ENCODE peak calls at places on chromosomes 13 and 19, in ten cellular contexts. Y is uterus, D is body of pancreas, V is breast epithelium, F is prostate gland, E is ovary, N is stomach, B is endothelial cell of umbilical vein, O is tibial nerve, H is transverse colon. I is an unnamed sample. For H3K4me1, the result is how much of the 10 kb centered on the place peaks cover.

GRCh38 chr13:99308481-99309087 is 1.4 kb upstream of the GPR183 start:
- DNase-seq in Y (no peak), N (no peak), O (no peak), V (no peak), F (no peak), B (no peak), E (no peak), D (no peak), H (no peak), I (no peak)

GRCh38 chr19:35266904-35267817 is 1.6 kb upstream of the USF2 start:
- DNase-seq in D (peak), F (peak), H (peak), Y (peak), E (peak), B (peak), V (no peak), O (no peak), N (no peak), I (peak)

GRCh38 chr19:10604460-10604980 is 17.4 kb upstream of the AP1M2 start:
- DNase-seq in N (peak), V (no peak), B (peak), D (no peak), H (peak), F (no peak), O (no peak), Y (no peak), E (no peak), I (no peak)

GRCh38 chr19:58379276-58379675 is 1.6 kb downstream of the ZNF837 start:
- DNase-seq in O (no peak), E (no peak), N (no peak), B (no peak), Y (no peak), F (no peak), H (no peak), V (no peak), D (no peak), I (no peak)

GRCh38 chr13:43360911-43361605 is 337.7 kb downstream of the DNAJC15 start:
- DNase-seq in H (no peak), E (no peak), O (no peak), Y (no peak), F (no peak), N (no peak), B (no peak), V (no peak), D (no peak), I (no peak)

GRCh38 chr19:14561249-14561648 is 10.6 kb downstream of the NDUFB7 start:
- DNase-seq in N (no peak), O (no peak), F (no peak), H (no peak), E (no peak), B (no peak), D (no peak), Y (no peak), V (no peak), I (no peak)

GRCh38 chr19:11324079-11324661 is 15.3 kb downstream of the RAB3D start:
- DNase-seq in V (peak), N (peak), Y (peak), B (peak), H (peak), D (peak), E (peak), F (peak), O (peak), I (peak)

GRCh38 chr13:110874508-110874960 is 40.3 kb downstream of the ANKRD10 start:
- DNase-seq in H (peak), F (peak), V (peak), B (peak), O (peak), D (peak), N (peak), Y (peak), E (peak), I (peak)

GRCh38 chr13:90027409-90027808 is 1320.1 kb upstream of the MIR17HG start:
- DNase-seq in E (no peak), F (no peak), N (no peak), B (no peak), O (no peak), H (no peak), Y (no peak), D (no peak), V (no peak), I (no peak)

DNA sequence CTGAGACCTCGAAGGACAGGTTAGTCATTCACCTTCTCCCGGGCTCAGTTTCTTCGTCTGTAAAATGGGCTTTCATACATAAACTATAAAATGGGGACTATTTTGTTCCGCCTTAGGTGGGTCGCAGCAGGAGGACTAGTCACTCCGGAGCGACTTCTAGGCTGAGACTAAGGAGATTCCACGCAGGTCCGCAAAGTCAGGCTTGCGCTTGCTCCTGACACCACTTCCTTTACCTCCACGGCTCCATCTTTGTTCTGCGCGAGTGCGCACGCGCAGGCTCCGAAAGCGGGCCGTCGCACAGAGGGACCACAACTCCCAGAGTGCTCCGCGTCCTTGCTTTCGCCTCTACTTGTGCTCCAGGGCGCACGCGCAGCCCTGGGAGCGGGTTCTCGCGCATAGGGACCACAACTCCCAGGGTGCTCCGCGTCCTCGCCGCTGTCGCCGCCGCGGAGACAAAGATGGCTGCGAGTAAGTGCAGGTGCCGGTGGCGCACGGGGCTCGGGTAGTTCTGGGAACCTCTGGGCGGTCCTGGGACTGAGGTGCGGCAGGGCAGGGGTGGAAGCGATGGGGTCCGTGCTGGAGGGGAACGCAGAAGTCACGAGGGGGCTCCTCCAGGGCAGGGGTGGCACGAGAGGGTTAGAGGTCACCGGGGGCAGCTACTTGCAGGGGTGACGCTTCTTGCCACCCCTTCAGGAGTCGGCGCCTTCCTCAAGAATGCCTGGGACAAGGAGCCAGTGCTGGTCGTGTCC is at the start of gene NDUFA3:
- DNase-seq in E (peak), H (peak), N (peak), D (peak), B (peak), F (peak), V (peak), Y (peak), O (peak), I (peak)
- TF ChIP-seq POLR2A in E (peak), H (peak), N (peak), D (peak), B (peak), F (peak), V (peak), Y (peak), O (peak), I (peak)

GRCh38 chr13:26679945-26680516 is 80.6 kb downstream of the GPR12 start:
- DNase-seq in E (no peak), O (no peak), H (no peak), B (no peak), Y (no peak), D (no peak), V (no peak), F (no peak), N (no peak), I (no peak)
- H3K27ac ChIP-seq in E (no peak), O (no peak), H (no peak), B (no peak), Y (no peak), D (no peak), V (no peak), F (no peak), N (no peak), I (no peak)

DNA sequence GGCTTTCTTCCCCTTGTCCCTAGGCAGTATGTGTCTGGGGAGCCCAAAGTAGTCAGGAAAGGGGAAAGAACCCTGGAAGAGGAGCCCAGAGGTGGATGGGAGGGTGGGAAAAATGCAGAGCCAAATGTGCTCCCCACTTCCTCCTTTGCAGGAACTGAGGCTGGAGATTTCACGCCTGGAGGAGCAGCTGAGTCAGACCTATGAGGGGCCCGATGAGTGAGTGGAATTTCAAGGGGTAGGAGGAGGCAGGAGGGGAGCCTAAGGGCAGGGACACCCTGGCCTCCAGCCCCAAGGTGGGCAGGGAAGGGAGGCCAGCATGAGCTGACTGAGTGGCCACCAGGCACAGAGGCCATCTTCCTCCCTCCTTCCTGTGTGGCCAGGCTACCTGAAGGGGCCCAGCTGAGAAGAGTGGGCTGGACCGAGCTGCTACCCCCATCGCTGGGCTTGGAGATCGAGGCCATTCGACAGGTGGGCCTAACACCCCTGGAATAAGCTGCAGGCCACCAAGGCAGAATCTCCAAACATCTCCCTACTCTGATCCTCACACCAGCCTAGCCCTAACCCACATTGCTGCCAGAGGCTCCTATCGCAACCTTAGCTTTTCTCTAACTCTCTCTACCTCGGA is 14.3 kb downstream of the PTH2 start:
- DNase-seq in O (no peak), F (no peak), H (no peak), V (no peak), E (no peak), D (no peak), B (no peak), Y (no peak), N (no peak), I (no peak)
- H3K4me1 ChIP-seq in O (under half), F (under half), H (under half), V (under half), E (under half), D (under half), B (under half), Y (under half), N (under half), I (under half)

DNA sequence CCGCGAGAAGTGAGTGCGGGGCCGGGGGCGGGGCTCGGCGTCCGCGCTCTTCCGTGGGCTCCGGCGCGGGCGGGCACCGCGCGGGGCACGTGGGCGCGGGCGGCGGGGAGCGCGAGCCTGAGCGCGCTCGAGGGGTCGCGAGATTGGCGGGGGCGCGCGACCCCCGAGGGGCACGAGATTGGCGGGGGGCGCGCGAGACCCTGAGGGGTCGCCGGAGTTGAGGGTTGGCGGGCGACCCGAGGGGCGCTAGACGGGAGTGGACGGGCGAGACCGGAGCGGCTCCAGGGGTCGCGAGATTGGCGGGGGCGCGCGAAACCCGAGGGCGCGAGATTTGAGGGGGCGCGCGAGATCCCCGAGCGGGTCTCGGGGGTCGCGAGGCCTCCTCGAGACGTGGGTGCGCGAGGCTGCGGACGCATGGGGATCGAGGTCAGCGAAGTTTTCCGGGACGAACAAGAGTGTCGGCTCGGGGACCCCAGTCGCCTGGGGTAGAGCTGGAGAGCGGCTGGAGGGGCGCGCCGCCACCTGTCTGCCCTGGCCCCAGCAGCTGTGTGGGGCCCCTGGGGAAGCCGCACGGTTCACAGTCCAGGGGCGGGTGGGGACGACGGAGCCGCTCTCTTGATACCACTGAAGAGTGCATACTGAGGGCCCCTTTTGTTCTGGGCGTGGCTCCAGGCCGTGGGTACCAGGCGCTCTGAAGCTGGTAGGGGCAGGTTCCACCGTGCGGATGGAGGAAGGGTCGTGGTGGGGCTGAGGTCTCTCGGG is 682 bp downstream of the SSBP4 start:
- DNase-seq in N (no peak), Y (no peak), E (peak), B (no peak), D (peak), F (no peak), V (no peak), O (no peak), H (peak), I (peak)
- TF ChIP-seq POLR2A in N (no peak), Y (no peak), E (no peak), B (no peak), D (no peak), F (no peak), V (no peak), O (no peak), H (no peak), I (no peak)

GRCh38 chr19:42465827-42466280 is 23.1 kb upstream of the CXCL17 start:
- DNase-seq in V (no peak), H (no peak), O (no peak), E (no peak), F (no peak), D (no peak), B (no peak), Y (no peak), N (no peak), I (peak)

GRCh38 chr19:42467437-42467760 is 24.7 kb upstream of the CXCL17 start:
- DNase-seq in E (no peak), B (no peak), N (no peak), Y (no peak), V (no peak), H (peak), O (no peak), F (peak), D (no peak), I (no peak)

GRCh38 chr19:42469311-42470239 is 26.8 kb upstream of the CXCL17 start:
- DNase-seq in H (no peak), Y (no peak), O (no peak), E (no peak), D (no peak), N (no peak), F (no peak), B (no peak), V (no peak), I (no peak)

GRCh38 chr19:42468273-42468796 is 25.6 kb upstream of the CXCL17 start:
- DNase-seq in D (no peak), F (no peak), N (no peak), E (no peak), B (no peak), V (no peak), H (peak), Y (no peak), O (no peak), I (no peak)

DNA sequence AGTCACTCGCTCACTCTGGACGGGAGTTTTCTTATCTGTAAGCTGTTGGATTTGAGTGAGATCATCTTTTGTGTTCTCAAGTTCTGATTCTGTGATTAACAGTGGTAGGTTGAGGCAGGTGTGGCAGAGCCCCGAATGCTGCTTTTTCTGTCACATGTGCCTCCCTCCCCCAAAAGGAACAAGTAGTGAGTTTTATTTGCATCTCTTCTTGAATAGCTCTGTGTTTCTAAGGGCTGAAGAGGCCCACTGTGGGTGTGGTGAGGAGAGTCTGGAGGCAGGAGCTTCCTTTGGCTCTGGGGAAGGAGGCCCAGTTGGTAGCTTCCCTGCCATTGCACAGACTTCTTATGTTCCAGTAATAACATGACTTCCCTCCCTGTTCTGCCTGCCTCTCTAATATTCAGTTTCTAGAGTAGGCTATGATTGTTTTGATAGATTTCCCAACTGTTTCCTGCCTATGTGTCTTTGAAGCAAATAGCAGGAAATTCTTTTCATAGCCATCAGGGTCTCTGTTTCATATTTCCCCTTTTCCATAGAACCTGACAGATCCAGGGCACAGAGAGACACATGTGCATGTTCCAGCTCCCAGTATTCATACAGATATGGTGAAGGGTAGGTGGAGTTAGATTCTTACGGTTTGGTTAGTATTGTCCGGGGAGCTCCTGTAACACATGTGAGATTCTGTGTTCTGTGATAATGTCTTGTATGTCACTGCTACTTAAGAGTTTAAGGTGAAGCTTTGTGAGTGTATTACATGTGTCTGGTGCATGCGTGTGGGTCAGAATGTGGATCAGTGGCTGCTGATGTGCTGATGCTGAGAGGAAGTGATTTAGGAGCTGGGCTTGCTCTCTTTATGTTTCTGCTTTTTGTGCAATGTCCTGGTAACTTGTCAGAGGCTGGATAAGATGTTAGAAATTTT is 24.0 kb upstream of the CXCL17 start:
- DNase-seq in Y (no peak), E (no peak), D (no peak), N (no peak), H (no peak), V (no peak), B (no peak), F (no peak), O (no peak), I (no peak)
- H3K27ac ChIP-seq in Y (no peak), E (no peak), D (no peak), N (peak), H (peak), V (peak), B (no peak), F (peak), O (no peak), I (no peak)

GRCh38 chr19:28492201-28492600 is 720.8 kb downstream of the UQCRFS1 start:
- DNase-seq in N (no peak), E (no peak), D (no peak), O (no peak), B (no peak), V (no peak), F (no peak), Y (no peak), H (no peak), I (no peak)
- H3K4me1 ChIP-seq in N (under half), E (under half), D (under half), O (under half), B (under half), V (under half), F (under half), Y (under half), H (under half), I (under half)

DNA sequence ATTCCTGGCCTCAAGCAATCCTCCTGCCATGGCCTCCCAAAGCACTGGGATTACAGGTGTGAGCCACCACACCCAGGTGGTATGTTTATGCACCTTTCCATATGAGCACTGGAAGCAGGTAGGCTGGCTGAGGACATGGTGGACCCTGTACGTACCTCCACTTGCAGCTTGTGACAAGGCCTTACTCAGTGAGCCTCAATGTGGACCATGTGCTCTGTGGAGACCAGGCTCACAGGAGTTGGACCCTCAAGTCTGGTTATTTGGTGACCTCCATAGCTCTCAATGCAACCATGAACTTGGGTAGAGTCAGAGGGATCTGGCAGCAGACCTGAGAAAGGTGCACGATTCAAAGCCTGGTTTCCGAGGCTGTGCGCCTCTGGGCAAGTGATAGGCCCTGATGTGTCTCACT is 5.5 kb downstream of the ACP4 start:
- DNase-seq in V (no peak), F (no peak), D (no peak), E (no peak), B (no peak), Y (no peak), O (no peak), H (no peak), N (no peak), I (no peak)
- TF ChIP-seq POLR2A in V (no peak), F (no peak), D (no peak), E (no peak), B (no peak), Y (no peak), O (no peak), H (no peak), N (no peak), I (no peak)

DNA sequence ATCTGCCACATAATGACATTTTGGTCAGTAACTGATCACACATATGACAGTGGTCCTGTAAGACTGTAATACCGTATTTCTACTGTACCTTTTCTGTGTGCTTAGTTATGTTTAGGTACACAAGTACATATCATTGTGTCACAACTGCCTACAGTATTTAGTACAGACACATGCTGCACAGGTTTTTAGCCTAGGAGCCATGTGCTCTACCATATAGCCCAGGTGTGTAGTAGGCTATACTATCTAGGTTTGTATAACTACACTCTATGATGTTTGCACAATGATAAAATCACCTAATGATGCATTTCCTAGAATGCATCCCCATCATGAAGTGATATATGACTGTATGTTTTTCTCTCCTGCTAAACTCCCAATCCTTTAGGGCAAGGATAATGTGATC is 61.2 kb upstream of the MIR17HG start:
- DNase-seq in N (no peak), V (no peak), H (no peak), F (no peak), B (no peak), O (no peak), D (no peak), Y (no peak), E (no peak), I (no peak)
- H3K27ac ChIP-seq in N (no peak), V (no peak), H (no peak), F (no peak), B (no peak), O (no peak), D (no peak), Y (no peak), E (no peak), I (no peak)